ENCODE peak calls at places on chromosomes 5 and 9, in six cellular contexts. N is NB4, M is K562, H is HepG2, D is GM12878, W is endothelial cell of umbilical vein. R is an unnamed sample.

GRCh38 chr9:77883846-77884771 is 147.5 kb downstream of the GNAQ start:
- DNase-seq in D (no peak), M (no peak), W (no peak), N (no peak), H (no peak), R (no peak)

GRCh38 chr5:173762045-173762444 is 126.1 kb upstream of the CPEB4 start:
- DNase-seq in N (no peak), M (peak; percentile 58), D (no peak), H (no peak), W (no peak), R (no peak)

GRCh38 chr9:102975246-102975645 is 19.9 kb upstream of the CYLC2 start:
- DNase-seq in N (no peak), D (no peak), H (no peak), W (no peak), M (no peak), R (no peak)

GRCh38 chr9:114112778-114113585 is 13.9 kb upstream of the KIF12 start:
- DNase-seq in N (no peak), W (no peak), D (no peak), H (no peak), M (no peak), R (no peak)

GRCh38 chr9:101486693-101487442 is 46.8 kb upstream of the RNF20 start:
- DNase-seq in D (no peak), N (no peak), M (peak; percentile 23), W (peak; percentile 6), H (no peak), R (peak; percentile 73)

GRCh38 chr5:124628721-124629596 is 117.5 kb downstream of the ZNF608 start:
- DNase-seq in M (peak; percentile 87), D (no peak), N (peak; percentile 83), H (peak; percentile 84), W (no peak), R (peak; percentile 86)

GRCh38 chr9:80492221-80492620 is 920.5 kb downstream of the TLE4 start:
- DNase-seq in M (no peak), W (no peak), D (no peak), N (no peak), H (no peak), R (no peak)

GRCh38 chr5:93519737-93520136 is 61.3 kb downstream of the NR2F1-AS1 start:
- DNase-seq in D (no peak), N (no peak), W (peak; percentile 32), H (no peak), M (no peak), R (no peak)

GRCh38 chr5:21919417-21920022 is 933.6 kb downstream of the CDH12 start:
- DNase-seq in M (peak; percentile 16), H (peak; percentile 14), N (peak; percentile 57), D (peak; percentile 13), W (peak; percentile 79), R (peak; percentile 48)

GRCh38 chr5:23072179-23072578 is 219.0 kb upstream of the CDH12 start:
- DNase-seq in N (no peak), H (no peak), M (no peak), W (no peak), D (no peak), R (no peak)

GRCh38 chr5:178442361-178443256 is 147.6 kb downstream of the COL23A1 start:
- DNase-seq in N (peak; percentile 56), W (no peak), M (no peak), D (no peak), H (no peak), R (no peak)
- TF ChIP-seq MYC in N (peak; percentile 78), W (no peak), M (no peak), D (no peak), H (no peak), R (no peak)

GRCh38 chr5:41835625-41836024 is 34.6 kb downstream of the OXCT1 start:
- DNase-seq in M (no peak), H (no peak), N (peak; percentile 9), W (peak; percentile 89), D (no peak), R (no peak)
- TF ChIP-seq MYC in M (no peak), H (no peak), N (peak; percentile 18), W (peak; percentile 29), D (no peak), R (no peak)

DNA sequence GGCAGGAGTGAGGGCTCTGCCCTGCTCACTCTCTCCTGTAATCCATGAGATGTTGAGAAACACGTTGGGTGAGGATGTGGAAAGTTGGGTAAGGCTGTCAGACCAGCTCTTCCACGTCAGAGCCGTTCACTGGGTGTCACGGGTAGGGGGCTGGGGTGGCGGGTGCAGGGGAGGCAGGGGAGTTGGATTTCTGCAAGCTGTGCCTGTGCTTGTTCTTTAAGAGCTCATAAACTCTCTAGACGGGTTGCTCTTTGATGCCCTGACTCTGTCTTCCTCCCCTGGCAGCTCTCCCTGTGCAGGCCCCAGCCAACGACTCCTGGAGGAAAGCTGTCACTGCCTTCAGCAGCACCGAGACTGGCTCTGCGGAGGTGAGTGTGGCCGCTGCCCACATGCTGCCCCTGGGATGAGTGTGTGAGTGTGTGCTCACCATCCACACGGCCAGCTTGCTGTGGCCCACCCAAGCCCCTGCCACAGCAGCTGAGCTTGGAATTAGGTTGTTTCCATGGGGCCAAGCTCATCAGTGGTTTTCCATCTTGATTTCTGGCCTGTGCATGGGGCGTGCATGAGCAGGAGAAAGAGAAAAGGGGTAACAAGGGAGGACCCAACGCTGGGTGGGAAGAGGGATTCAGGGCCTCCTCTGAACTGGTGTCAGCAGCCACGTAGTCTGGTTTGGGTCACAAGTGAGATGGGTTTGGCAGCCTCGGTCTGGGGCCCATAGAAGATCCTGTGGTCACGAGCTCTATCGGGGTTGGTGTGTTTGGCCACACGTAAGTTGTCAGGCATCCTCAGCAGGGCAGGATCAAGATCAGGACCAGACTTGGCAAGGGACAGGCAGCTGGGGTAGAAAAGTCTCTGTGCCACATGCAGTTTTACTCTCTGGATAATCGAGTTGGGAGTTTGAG is 21.0 kb upstream of the POMT1 start:
- DNase-seq in M (no peak), N (no peak), D (no peak), H (no peak), W (no peak), R (no peak)
- TF ChIP-seq MYC in M (no peak), N (no peak), D (no peak), H (no peak), W (no peak), R (no peak)

GRCh38 chr9:131885144-131885609 is 145.3 kb upstream of the RAPGEF1 start:
- DNase-seq in H (no peak), N (no peak), W (peak; percentile 8), D (no peak), M (no peak), R (no peak)

GRCh38 chr9:131886839-131887238 is 147.0 kb upstream of the RAPGEF1 start:
- DNase-seq in M (no peak), N (no peak), D (no peak), H (no peak), W (no peak), R (no peak)

GRCh38 chr9:131889437-131890244 is 149.8 kb upstream of the RAPGEF1 start:
- DNase-seq in M (no peak), W (no peak), D (no peak), H (no peak), N (no peak), R (no peak)

GRCh38 chr9:131888923-131889322 is 149.0 kb upstream of the RAPGEF1 start:
- DNase-seq in M (no peak), H (no peak), W (no peak), D (no peak), N (no peak), R (no peak)

GRCh38 chr9:131887680-131888079 is 147.8 kb upstream of the RAPGEF1 start:
- DNase-seq in H (no peak), W (no peak), D (no peak), M (no peak), N (no peak), R (no peak)
- TF ChIP-seq MYC in H (no peak), W (no peak), D (no peak), M (no peak), N (no peak), R (no peak)

DNA sequence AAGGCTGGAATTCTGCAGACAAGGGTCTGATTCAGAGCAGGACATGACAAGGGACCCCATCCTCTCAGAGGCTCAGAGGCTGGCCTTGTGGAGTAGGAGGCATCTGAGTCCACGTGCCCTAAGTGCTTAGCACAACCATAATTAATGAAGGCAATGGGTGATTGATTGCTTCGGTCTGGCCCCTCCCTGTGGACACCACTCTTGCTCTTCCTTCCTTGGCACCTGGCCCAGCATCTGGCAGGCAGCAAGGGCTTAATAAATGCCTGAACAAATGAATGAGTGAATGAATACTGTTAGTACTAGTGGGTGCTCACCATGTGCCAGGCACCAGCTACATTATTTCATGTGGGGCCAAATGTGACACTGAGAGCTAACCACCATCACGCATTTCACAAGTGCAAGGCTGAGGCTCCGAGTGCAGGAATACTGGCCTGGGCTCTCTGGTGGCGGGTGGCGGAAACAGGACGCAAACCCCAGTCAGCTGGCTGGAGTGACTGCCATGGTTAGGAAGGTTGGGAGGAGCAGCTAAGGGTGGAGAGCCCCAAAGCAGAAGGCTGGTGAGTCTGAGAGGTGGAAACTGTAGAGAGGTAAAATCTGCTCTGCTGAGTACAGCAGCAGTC is 53.6 kb downstream of the ASS1 start:
- DNase-seq in D (no peak), N (peak; percentile 21), W (no peak), M (peak; percentile 55), H (peak; percentile 26), R (no peak)
- TF ChIP-seq MYC in D (no peak), N (no peak), W (no peak), M (no peak), H (no peak), R (no peak)

GRCh38 chr5:54249210-54250028 is 61.0 kb downstream of the ARL15 start:
- DNase-seq in N (peak; percentile 11), D (no peak), M (peak; percentile 29), W (no peak), H (no peak), R (no peak)
- TF ChIP-seq MYC in N (no peak), D (no peak), M (no peak), W (no peak), H (no peak), R (no peak)